ENCODE peak calls at places on chromosomes 5 and 9, in eight cellular contexts. One of them, this sample, is unnamed.

GRCh38 chr5:88758584-88758983 is 124.4 kb downstream of the MEF2C start:
- DNase-seq in lung: no peak
- DNase-seq in stomach: no peak
- DNase-seq in neural progenitor cell: no peak
- DNase-seq in BE2C: no peak
- DNase-seq in omental fat pad: no peak
- DNase-seq in GM13977: no peak
- DNase-seq in choroid plexus epithelial cell: no peak
- DNase-seq in this sample: no peak

GRCh38 chr5:179111267-179112207 is 51.4 kb downstream of the ZNF354C start:
- DNase-seq in lung: no peak
- DNase-seq in stomach: no peak
- DNase-seq in neural progenitor cell: no peak
- DNase-seq in BE2C: no peak
- DNase-seq in omental fat pad: no peak
- DNase-seq in GM13977: no peak
- DNase-seq in choroid plexus epithelial cell: no peak
- DNase-seq in this sample: no peak

GRCh38 chr5:32096891-32097592 is 77.1 kb downstream of the GOLPH3 start:
- DNase-seq in lung: no peak
- DNase-seq in stomach: peak; percentile 24
- DNase-seq in neural progenitor cell: no peak
- DNase-seq in BE2C: no peak
- DNase-seq in omental fat pad: no peak
- DNase-seq in GM13977: no peak
- DNase-seq in choroid plexus epithelial cell: no peak
- DNase-seq in this sample: no peak

GRCh38 chr9:109894921-109895758 is 115.1 kb downstream of the PALM2AKAP2 start:
- DNase-seq in lung: no peak
- DNase-seq in stomach: no peak
- DNase-seq in neural progenitor cell: no peak
- DNase-seq in BE2C: no peak
- DNase-seq in omental fat pad: no peak
- DNase-seq in GM13977: no peak
- DNase-seq in choroid plexus epithelial cell: peak; percentile 34
- DNase-seq in this sample: no peak

GRCh38 chr5:162139190-162139589 is 71.6 kb downstream of the GABRG2 start:
- DNase-seq in lung: no peak
- DNase-seq in stomach: no peak
- DNase-seq in neural progenitor cell: no peak
- DNase-seq in BE2C: no peak
- DNase-seq in omental fat pad: no peak
- DNase-seq in GM13977: no peak
- DNase-seq in choroid plexus epithelial cell: no peak
- DNase-seq in this sample: no peak

GRCh38 chr5:67163231-67163756 is 33.3 kb downstream of the CD180 start:
- DNase-seq in lung: no peak
- DNase-seq in stomach: no peak
- DNase-seq in neural progenitor cell: no peak
- DNase-seq in BE2C: no peak
- DNase-seq in omental fat pad: no peak
- DNase-seq in GM13977: no peak
- DNase-seq in choroid plexus epithelial cell: no peak
- DNase-seq in this sample: no peak

GRCh38 chr5:148421661-148422060 is 37.9 kb downstream of the FBXO38 start:
- DNase-seq in lung: no peak
- DNase-seq in stomach: no peak
- DNase-seq in neural progenitor cell: no peak
- DNase-seq in BE2C: no peak
- DNase-seq in omental fat pad: no peak
- DNase-seq in GM13977: no peak
- DNase-seq in choroid plexus epithelial cell: no peak
- DNase-seq in this sample: no peak

GRCh38 chr9:33381231-33381791 is 21.1 kb downstream of the AQP7 start:
- DNase-seq in lung: no peak
- DNase-seq in stomach: no peak
- DNase-seq in neural progenitor cell: peak; percentile 84
- DNase-seq in BE2C: no peak
- DNase-seq in omental fat pad: no peak
- DNase-seq in GM13977: no peak
- DNase-seq in choroid plexus epithelial cell: peak; percentile 65
- DNase-seq in this sample: peak; percentile 40

GRCh38 chr5:122584411-122585110 is 190.3 kb upstream of the SNX2 start:
- DNase-seq in lung: no peak
- DNase-seq in stomach: no peak
- DNase-seq in neural progenitor cell: no peak
- DNase-seq in BE2C: no peak
- DNase-seq in omental fat pad: no peak
- DNase-seq in GM13977: no peak
- DNase-seq in choroid plexus epithelial cell: no peak
- DNase-seq in this sample: no peak

GRCh38 chr5:159049844-159050318 is 49.8 kb downstream of the EBF1 start:
- DNase-seq in lung: no peak
- DNase-seq in stomach: no peak
- DNase-seq in neural progenitor cell: no peak
- DNase-seq in BE2C: no peak
- DNase-seq in omental fat pad: no peak
- DNase-seq in GM13977: no peak
- DNase-seq in choroid plexus epithelial cell: peak; percentile 82
- DNase-seq in this sample: no peak

GRCh38 chr5:1245901-1246576 is 20.9 kb downstream of the SLC6A18 start:
- DNase-seq in lung: no peak
- DNase-seq in stomach: no peak
- DNase-seq in neural progenitor cell: no peak
- DNase-seq in BE2C: no peak
- DNase-seq in omental fat pad: no peak
- DNase-seq in GM13977: no peak
- DNase-seq in choroid plexus epithelial cell: no peak
- DNase-seq in this sample: no peak

GRCh38 chr9:83291196-83291595 is 228.3 kb upstream of the RASEF start:
- DNase-seq in lung: no peak
- DNase-seq in stomach: no peak
- DNase-seq in neural progenitor cell: no peak
- DNase-seq in BE2C: no peak
- DNase-seq in omental fat pad: no peak
- DNase-seq in GM13977: no peak
- DNase-seq in choroid plexus epithelial cell: no peak
- DNase-seq in this sample: no peak

GRCh38 chr9:109859447-109859846 is 79.4 kb downstream of the PALM2AKAP2 start:
- DNase-seq in lung: no peak
- DNase-seq in stomach: no peak
- DNase-seq in neural progenitor cell: no peak
- DNase-seq in BE2C: no peak
- DNase-seq in omental fat pad: no peak
- DNase-seq in GM13977: no peak
- DNase-seq in choroid plexus epithelial cell: peak; percentile 28
- DNase-seq in this sample: no peak

GRCh38 chr9:131669234-131670172 is 70.4 kb downstream of the RAPGEF1 start:
- DNase-seq in lung: no peak
- DNase-seq in stomach: no peak
- DNase-seq in neural progenitor cell: no peak
- DNase-seq in BE2C: no peak
- DNase-seq in omental fat pad: no peak
- DNase-seq in GM13977: no peak
- DNase-seq in choroid plexus epithelial cell: no peak
- DNase-seq in this sample: no peak

GRCh38 chr9:137534256-137535119 is 15.7 kb downstream of the PNPLA7 start:
- DNase-seq in lung: peak; percentile 47
- DNase-seq in stomach: peak; percentile 59
- DNase-seq in neural progenitor cell: peak; percentile 52
- DNase-seq in BE2C: peak; percentile 43
- DNase-seq in omental fat pad: no peak
- DNase-seq in GM13977: peak; percentile 78
- DNase-seq in choroid plexus epithelial cell: peak; percentile 85
- DNase-seq in this sample: no peak

GRCh38 chr9:95511232-95511951 is 5.4 kb downstream of the PTCH1 start:
- DNase-seq in lung: peak; percentile 81
- DNase-seq in stomach: peak; percentile 50
- DNase-seq in neural progenitor cell: peak; percentile 85
- DNase-seq in BE2C: peak; percentile 81
- DNase-seq in omental fat pad: no peak
- DNase-seq in GM13977: no peak
- DNase-seq in choroid plexus epithelial cell: peak; percentile 67
- DNase-seq in this sample: no peak

GRCh38 chr9:131667576-131667975 is 72.3 kb downstream of the RAPGEF1 start:
- DNase-seq in lung: no peak
- DNase-seq in stomach: no peak
- DNase-seq in neural progenitor cell: no peak
- DNase-seq in BE2C: no peak
- DNase-seq in omental fat pad: no peak
- DNase-seq in GM13977: peak; percentile 57
- DNase-seq in choroid plexus epithelial cell: no peak
- DNase-seq in this sample: no peak

GRCh38 chr5:34503379-34504346 is 152.5 kb upstream of the RAI14 start:
- DNase-seq in lung: no peak
- DNase-seq in stomach: no peak
- DNase-seq in neural progenitor cell: no peak
- DNase-seq in BE2C: no peak
- DNase-seq in omental fat pad: no peak
- DNase-seq in GM13977: no peak
- DNase-seq in choroid plexus epithelial cell: no peak
- DNase-seq in this sample: no peak

GRCh38 chr5:179240561-179240960 is 104.7 kb downstream of the ADAMTS2 start:
- DNase-seq in lung: no peak
- DNase-seq in stomach: no peak
- DNase-seq in neural progenitor cell: no peak
- DNase-seq in BE2C: no peak
- DNase-seq in omental fat pad: no peak
- DNase-seq in GM13977: no peak
- DNase-seq in choroid plexus epithelial cell: no peak
- DNase-seq in this sample: no peak

GRCh38 chr9:136587944-136588662 is 42.3 kb upstream of the NOTCH1 start:
- DNase-seq in lung: no peak
- DNase-seq in stomach: no peak
- DNase-seq in neural progenitor cell: peak; percentile 90
- DNase-seq in BE2C: no peak
- DNase-seq in omental fat pad: no peak
- DNase-seq in GM13977: no peak
- DNase-seq in choroid plexus epithelial cell: no peak
- DNase-seq in this sample: peak; percentile 75

GRCh38 chr5:27124590-27124989 is 86.2 kb upstream of the CDH9 start:
- DNase-seq in lung: no peak
- DNase-seq in stomach: no peak
- DNase-seq in neural progenitor cell: peak; percentile 65
- DNase-seq in BE2C: peak; percentile 53
- DNase-seq in omental fat pad: no peak
- DNase-seq in GM13977: no peak
- DNase-seq in choroid plexus epithelial cell: peak; percentile 71
- DNase-seq in this sample: peak; percentile 28
- TF ChIP-seq CTCF in lung: no peak
- TF ChIP-seq CTCF in stomach: no peak
- TF ChIP-seq CTCF in neural progenitor cell: peak; percentile 63
- TF ChIP-seq CTCF in BE2C: peak; percentile 75
- TF ChIP-seq CTCF in omental fat pad: no peak
- TF ChIP-seq CTCF in GM13977: peak; percentile 7
- TF ChIP-seq CTCF in choroid plexus epithelial cell: peak; percentile 78
- TF ChIP-seq CTCF in this sample: peak; percentile 58

GRCh38 chr5:16776611-16777251 is 159.4 kb downstream of the MYO10 start:
- DNase-seq in lung: no peak
- DNase-seq in stomach: no peak
- DNase-seq in neural progenitor cell: peak; percentile 60
- DNase-seq in BE2C: peak; percentile 56
- DNase-seq in omental fat pad: no peak
- DNase-seq in GM13977: no peak
- DNase-seq in choroid plexus epithelial cell: peak; percentile 30
- DNase-seq in this sample: peak; percentile 24
- TF ChIP-seq CTCF in lung: no peak
- TF ChIP-seq CTCF in stomach: no peak
- TF ChIP-seq CTCF in neural progenitor cell: peak; percentile 57
- TF ChIP-seq CTCF in BE2C: peak; percentile 78
- TF ChIP-seq CTCF in omental fat pad: no peak
- TF ChIP-seq CTCF in GM13977: no peak
- TF ChIP-seq CTCF in choroid plexus epithelial cell: peak; percentile 28
- TF ChIP-seq CTCF in this sample: peak; percentile 55

GRCh38 chr5:96222129-96222528 is 210.9 kb downstream of the PCSK1 start:
- DNase-seq in lung: no peak
- DNase-seq in stomach: no peak
- DNase-seq in neural progenitor cell: no peak
- DNase-seq in BE2C: no peak
- DNase-seq in omental fat pad: no peak
- DNase-seq in GM13977: no peak
- DNase-seq in choroid plexus epithelial cell: no peak
- DNase-seq in this sample: no peak
- TF ChIP-seq CTCF in lung: no peak
- TF ChIP-seq CTCF in stomach: no peak
- TF ChIP-seq CTCF in neural progenitor cell: no peak
- TF ChIP-seq CTCF in BE2C: no peak
- TF ChIP-seq CTCF in omental fat pad: no peak
- TF ChIP-seq CTCF in GM13977: no peak
- TF ChIP-seq CTCF in choroid plexus epithelial cell: no peak
- TF ChIP-seq CTCF in this sample: no peak

GRCh38 chr9:127139071-127139731 is 16.8 kb upstream of the ANGPTL2 start:
- DNase-seq in lung: no peak
- DNase-seq in stomach: peak; percentile 15
- DNase-seq in neural progenitor cell: no peak
- DNase-seq in BE2C: no peak
- DNase-seq in omental fat pad: no peak
- DNase-seq in GM13977: no peak
- DNase-seq in choroid plexus epithelial cell: no peak
- DNase-seq in this sample: no peak
- TF ChIP-seq CTCF in lung: no peak
- TF ChIP-seq CTCF in stomach: no peak
- TF ChIP-seq CTCF in neural progenitor cell: no peak
- TF ChIP-seq CTCF in BE2C: no peak
- TF ChIP-seq CTCF in omental fat pad: no peak
- TF ChIP-seq CTCF in GM13977: no peak
- TF ChIP-seq CTCF in choroid plexus epithelial cell: no peak
- TF ChIP-seq CTCF in this sample: no peak

DNA sequence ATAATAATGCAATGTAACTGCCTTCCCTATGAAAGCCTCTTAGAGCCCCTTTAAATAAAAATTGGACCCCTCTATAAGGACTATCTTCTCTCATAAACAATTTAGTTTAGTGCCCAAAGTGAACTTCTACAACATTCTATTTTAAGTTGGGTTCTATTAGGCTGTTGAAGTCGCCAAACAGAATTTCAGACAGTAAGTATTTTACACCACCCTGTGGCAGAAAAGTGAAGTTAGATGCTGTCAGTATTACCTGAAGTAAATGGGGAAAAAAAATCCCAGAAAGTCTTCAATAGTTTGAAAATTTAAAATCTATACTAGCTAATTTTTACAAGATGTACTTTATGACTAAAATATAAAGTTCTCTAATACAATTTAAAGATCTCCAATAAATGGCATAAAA is 29.5 kb downstream of the CAAP1 start:
- DNase-seq in lung: no peak
- DNase-seq in stomach: no peak
- DNase-seq in neural progenitor cell: peak; percentile 7
- DNase-seq in BE2C: no peak
- DNase-seq in omental fat pad: no peak
- DNase-seq in GM13977: no peak
- DNase-seq in choroid plexus epithelial cell: peak; percentile 52
- DNase-seq in this sample: no peak
- TF ChIP-seq CTCF in lung: no peak
- TF ChIP-seq CTCF in stomach: no peak
- TF ChIP-seq CTCF in neural progenitor cell: peak; percentile 51
- TF ChIP-seq CTCF in BE2C: peak; percentile 56
- TF ChIP-seq CTCF in omental fat pad: no peak
- TF ChIP-seq CTCF in GM13977: peak; percentile 36
- TF ChIP-seq CTCF in choroid plexus epithelial cell: peak; percentile 56
- TF ChIP-seq CTCF in this sample: peak; percentile 20

This sample was measured in nephron progenitor cell.